ENCODE peak calls at places on chromosome 10, in five cellular contexts. S, E, L, Q and A are unnamed samples.
A peak's percentile ranks its signal among the peaks of the same experiment; 100 is the strongest.

GRCh38 chr10:2529945-2530344 is 537.4 kb upstream of the PFKP start:
- DNase-seq in S (no peak), E (no peak), L (no peak), Q (no peak), A (no peak)

GRCh38 chr10:93678386-93678785 is 24.0 kb downstream of the FRA10AC1 start:
- DNase-seq in S (no peak), E (no peak), L (no peak), Q (no peak), A (no peak)

GRCh38 chr10:34504534-34504933 is 310.6 kb downstream of the PARD3 start:
- DNase-seq in S (no peak), E (no peak), L (peak; percentile 2), Q (peak; percentile 59), A (no peak)

GRCh38 chr10:121302541-121303180 is 295.6 kb downstream of the FGFR2 start:
- DNase-seq in S (no peak), E (no peak), L (no peak), Q (no peak), A (no peak)

GRCh38 chr10:93893646-93894515 is at the start of gene SLC35G1:
- DNase-seq in S (peak; percentile 50), E (peak; percentile 81), L (peak; percentile 64), Q (peak; percentile 56), A (peak; percentile 72)

GRCh38 chr10:96719850-96720421 is 378 bp downstream of the PIK3AP1 start:
- DNase-seq in S (peak; percentile 27), E (peak; percentile 68), L (peak; percentile 85), Q (no peak), A (peak; percentile 89)

GRCh38 chr10:6228010-6228511 is 25.3 kb downstream of the PFKFB3 start:
- DNase-seq in S (no peak), E (no peak), L (no peak), Q (peak; percentile 90), A (no peak)

GRCh38 chr10:70139997-70140250 is 6.6 kb downstream of the TYSND1 start:
- DNase-seq in S (no peak), E (no peak), L (no peak), Q (no peak), A (no peak)

GRCh38 chr10:28663576-28664368 is 13.5 kb upstream of the BAMBI start:
- DNase-seq in S (peak; percentile 44), E (peak; percentile 77), L (peak; percentile 76), Q (peak; percentile 89), A (peak; percentile 89)

GRCh38 chr10:88743999-88744398 is 15.8 kb upstream of the LIPN start:
- DNase-seq in S (no peak), E (no peak), L (no peak), Q (no peak), A (no peak)

GRCh38 chr10:132815161-132815857 is 29.4 kb upstream of the NKX6-2 start:
- DNase-seq in S (no peak), E (no peak), L (no peak), Q (no peak), A (no peak)

GRCh38 chr10:97886264-97886663 is 36.6 kb downstream of the GOLGA7B start:
- DNase-seq in S (no peak), E (no peak), L (no peak), Q (no peak), A (no peak)

GRCh38 chr10:99770408-99771045 is 11.9 kb upstream of the ABCC2 start:
- DNase-seq in S (no peak), E (no peak), L (no peak), Q (no peak), A (no peak)

GRCh38 chr10:122524811-122525210 is 35.7 kb upstream of the DMBT1 start:
- DNase-seq in S (no peak), E (no peak), L (no peak), Q (no peak), A (no peak)

GRCh38 chr10:3566627-3567026 is 218.4 kb downstream of the KLF6 start:
- DNase-seq in S (no peak), E (no peak), L (no peak), Q (no peak), A (no peak)

GRCh38 chr10:32204606-32205005 is 142.4 kb downstream of the EPC1 start:
- DNase-seq in S (no peak), E (no peak), L (no peak), Q (no peak), A (no peak)

GRCh38 chr10:75019360-75019759 is 92.1 kb upstream of the SAMD8 start:
- DNase-seq in S (no peak), E (no peak), L (no peak), Q (peak; percentile 65), A (no peak)

GRCh38 chr10:71888623-71889387 is 37.8 kb upstream of the PSAP start:
- DNase-seq in S (peak; percentile 17), E (peak; percentile 73), L (peak; percentile 76), Q (peak; percentile 94), A (peak; percentile 95)

GRCh38 chr10:132636358-132636757 is 98.8 kb downstream of the INPP5A start:
- DNase-seq in S (no peak), E (no peak), L (no peak), Q (no peak), A (peak; percentile 56)

GRCh38 chr10:71968553-71969474 is 4.6 kb downstream of the CHST3 start:
- DNase-seq in S (no peak), E (no peak), L (no peak), Q (no peak), A (no peak)

GRCh38 chr10:124313374-124313773 is 105.3 kb downstream of the OAT start:
- DNase-seq in S (no peak), E (no peak), L (no peak), Q (no peak), A (no peak)

GRCh38 chr10:131355116-131355515 is 43.6 kb upstream of the TCERG1L start:
- DNase-seq in S (no peak), E (no peak), L (no peak), Q (no peak), A (no peak)